ENCODE peak calls at places on chromosomes 13 and 19, in five cellular contexts. X is progenitor cell of endocrine pancreas; G is NCI-H187 treated with DMSO at 0.1 percent for 48 hours; K is cardiac fibroblast; J is central memory CD8-positive, alpha-beta T cell. E is an unnamed sample.

GRCh38 chr13:43058318-43058674 is 34.9 kb downstream of the DNAJC15 start:
- DNase-seq in X (no peak), G (no peak), K (peak), J (no peak), E (no peak)

GRCh38 chr13:97057196-97057595 is 62.9 kb upstream of the OXGR1 start:
- DNase-seq in G (no peak), J (no peak), X (no peak), K (peak), E (no peak)

GRCh38 chr19:6032381-6032780 is 54.4 kb upstream of the RANBP3 start:
- DNase-seq in J (no peak), G (no peak), K (no peak), X (no peak), E (no peak)

GRCh38 chr19:53579518-53579917 is 41.6 kb downstream of the ZNF331 start:
- DNase-seq in K (no peak), J (no peak), G (no peak), X (no peak), E (no peak)

GRCh38 chr19:29586401-29586800 is 19.7 kb upstream of the POP4 start:
- DNase-seq in J (no peak), X (no peak), K (no peak), G (no peak), E (no peak)

GRCh38 chr13:48896312-48896711 is 79.4 kb upstream of the FNDC3A start:
- DNase-seq in K (peak), X (no peak), G (no peak), J (no peak), E (no peak)

GRCh38 chr19:12788682-12789097 is 2.6 kb upstream of the JUNB start:
- DNase-seq in G (no peak), X (no peak), J (no peak), K (peak), E (no peak)

GRCh38 chr13:99982741-99983400 is 1.3 kb downstream of the ZIC2 start:
- DNase-seq in X (no peak), G (no peak), J (peak), K (no peak), E (peak)

GRCh38 chr13:51324714-51325440 is 14.6 kb upstream of the SERPINE3 start:
- DNase-seq in J (no peak), K (no peak), G (no peak), X (no peak), E (no peak)

GRCh38 chr19:50983625-50984292 is at the start of gene KLK7:
- DNase-seq in G (no peak), X (no peak), K (no peak), J (no peak), E (no peak)

GRCh38 chr13:41017744-41018582 is 1.2 kb downstream of the ELF1 start:
- DNase-seq in J (no peak), K (no peak), X (no peak), G (no peak), E (no peak)

GRCh38 chr19:492091-492531 is 4.2 kb upstream of the MADCAM1 start:
- DNase-seq in G (no peak), K (no peak), J (no peak), X (no peak), E (peak)

GRCh38 chr19:1671716-1672037 is 19.3 kb upstream of the TCF3 start:
- DNase-seq in X (no peak), G (no peak), K (no peak), J (no peak), E (no peak)

GRCh38 chr19:47020132-47020805 is 632 bp downstream of the NPAS1 start:
- DNase-seq in K (no peak), X (no peak), G (no peak), J (no peak), E (no peak)

GRCh38 chr13:99281811-99282263 is 23.7 kb upstream of the GPR18 start:
- DNase-seq in X (no peak), K (no peak), J (peak), G (no peak), E (no peak)

GRCh38 chr19:54415208-54415900 is at the start of gene TTYH1:
- DNase-seq in K (no peak), J (no peak), G (no peak), X (peak), E (peak)

GRCh38 chr13:24263652-24264051 is 45.7 kb upstream of the C1QTNF9 start:
- DNase-seq in J (no peak), X (no peak), G (no peak), K (peak), E (no peak)

GRCh38 chr19:46716013-46716671 is 772 bp downstream of the PRKD2 start:
- DNase-seq in G (no peak), X (peak), K (no peak), J (no peak), E (peak)

GRCh38 chr19:5775668-5776309 is 8.8 kb downstream of the PRR22 start:
- DNase-seq in J (no peak), G (no peak), K (peak), X (no peak), E (no peak)

GRCh38 chr19:28968721-28969120 is 244.2 kb downstream of the UQCRFS1 start:
- DNase-seq in X (no peak), J (no peak), G (no peak), K (no peak), E (no peak)

GRCh38 chr19:18093439-18094161 is 4.0 kb upstream of the MAST3 start:
- DNase-seq in X (no peak), J (no peak), G (no peak), K (no peak), E (no peak)

GRCh38 chr13:97386832-97387486 is 47.0 kb upstream of the RAP2A start:
- DNase-seq in X (no peak), J (no peak), G (no peak), K (no peak), E (no peak)

GRCh38 chr19:16207063-16207462 is 9.4 kb downstream of the AP1M1 start:
- DNase-seq in X (no peak), G (no peak), J (no peak), K (no peak), E (no peak)

GRCh38 chr19:42166336-42166735 is 34.1 kb upstream of the POU2F2 start:
- DNase-seq in X (no peak), J (no peak), G (no peak), K (no peak), E (no peak)

GRCh38 chr13:98267080-98267912 is 90.2 kb upstream of the RNF113B start:
- DNase-seq in G (no peak), X (no peak), J (no peak), K (peak), E (no peak)

GRCh38 chr13:92362717-92363116 is 863.9 kb upstream of the GPC6 start:
- DNase-seq in X (no peak), J (no peak), G (no peak), K (peak), E (no peak)

GRCh38 chr19:41866284-41866683 is 6.2 kb downstream of the RPS19 start:
- DNase-seq in G (no peak), J (no peak), X (no peak), K (no peak), E (no peak)

GRCh38 chr19:56217039-56217949 is 15.2 kb downstream of the ZSCAN5C start:
- DNase-seq in G (no peak), X (peak), J (no peak), K (peak), E (peak)

GRCh38 chr19:28883241-28883693 is 329.7 kb downstream of the UQCRFS1 start:
- DNase-seq in X (no peak), K (peak), G (no peak), J (no peak), E (no peak)

GRCh38 chr19:18223860-18224524 is 2.2 kb downstream of the PDE4C start:
- DNase-seq in K (peak), J (no peak), G (no peak), X (no peak), E (peak)

GRCh38 chr19:6457958-6458694 is 1.5 kb downstream of the SLC25A23 start:
- DNase-seq in J (no peak), K (no peak), G (no peak), X (no peak), E (no peak)

GRCh38 chr13:93689333-93689732 is 462.7 kb downstream of the GPC6 start:
- DNase-seq in J (no peak), K (no peak), X (no peak), G (no peak), E (no peak)